ENCODE peak calls at places on chromosomes 4 and X, in five cellular contexts. N is H1, M is brain microvascular endothelial cell, E is IMR-90, J is adipocyte. H is an unnamed sample.

GRCh38 chrX:123675154-123675553 is 57.7 kb downstream of the THOC2 start:
- DNase-seq in J (no peak), E (no peak), M (no peak), N (no peak), H (no peak)

GRCh38 chr4:23369331-23369730 is 520.5 kb downstream of the PPARGC1A start:
- DNase-seq in N (no peak), J (no peak), E (no peak), M (no peak), H (no peak)

GRCh38 chr4:96913437-96914075 is 1073.7 kb downstream of the PDHA2 start:
- DNase-seq in E (no peak), J (no peak), M (peak; percentile 28), N (no peak), H (no peak)

GRCh38 chrX:989959-990510 is 222.4 kb downstream of the CRLF2 start:
- DNase-seq in N (no peak), E (peak; percentile 56), J (peak; percentile 92), M (peak; percentile 95), H (no peak)

GRCh38 chr4:155846929-155847328 is 19.1 kb downstream of the ASIC5 start:
- DNase-seq in J (no peak), M (no peak), E (no peak), N (no peak), H (no peak)

GRCh38 chr4:184473515-184474260 is 662 bp downstream of the IRF2 start:
- DNase-seq in M (peak; percentile 19), N (no peak), E (peak; percentile 32), J (peak; percentile 59), H (peak; percentile 81)

GRCh38 chr4:154822775-154823174 is 41.7 kb downstream of the RBM46 start:
- DNase-seq in J (peak; percentile 93), M (no peak), E (peak; percentile 84), N (no peak), H (no peak)

GRCh38 chrX:77945910-77946309 is 23.5 kb downstream of the PGAM4 start:
- DNase-seq in N (no peak), E (no peak), M (no peak), J (no peak), H (no peak)

GRCh38 chr4:45316257-45316656 is 589.9 kb upstream of the GNPDA2 start:
- DNase-seq in J (no peak), N (no peak), E (no peak), M (no peak), H (no peak)

GRCh38 chrX:10157032-10157341 is 212 bp downstream of the CLCN4 start:
- DNase-seq in J (no peak), E (no peak), N (no peak), M (no peak), H (no peak)

GRCh38 chrX:10156199-10157031 is at the start of gene CLCN4:
- DNase-seq in M (peak; percentile 11), J (peak; percentile 42), E (no peak), N (no peak), H (peak; percentile 94)

GRCh38 chrX:10159069-10159468 is 2.3 kb downstream of the CLCN4 start:
- DNase-seq in M (no peak), N (no peak), E (no peak), J (no peak), H (no peak)

GRCh38 chrX:10158279-10158939 is 1.6 kb downstream of the CLCN4 start:
- DNase-seq in E (no peak), M (no peak), N (no peak), J (no peak), H (peak; percentile 84)

GRCh38 chrX:10157545-10157944 is 770 bp downstream of the CLCN4 start:
- DNase-seq in N (no peak), E (peak; percentile 59), J (peak; percentile 41), M (no peak), H (no peak)
- H3K27me3 ChIP-seq in N (no peaks in the 10 kb centered on the region), E (no peaks in the 10 kb centered on the region), J (peaks cover 12% of the 10 kb centered on the region), M (no peaks in the 10 kb centered on the region), H (peaks cover 2% of the 10 kb centered on the region)

GRCh38 chr4:41360911-41361830 is 104.4 kb downstream of the UCHL1 start:
- DNase-seq in M (no peak), N (no peak), E (no peak), J (peak; percentile 65), H (peak; percentile 68)

GRCh38 chr4:41358626-41359025 is 101.9 kb downstream of the UCHL1 start:
- DNase-seq in J (no peak), N (no peak), E (no peak), M (no peak), H (no peak)

GRCh38 chr4:41359069-41359769 is 102.5 kb downstream of the UCHL1 start:
- DNase-seq in J (no peak), M (no peak), E (no peak), N (peak; percentile 36), H (peak; percentile 81)

GRCh38 chr4:41360214-41360910 is 103.6 kb downstream of the UCHL1 start:
- DNase-seq in N (no peak), M (no peak), E (peak; percentile 20), J (peak; percentile 82), H (peak; percentile 88)

DNA sequence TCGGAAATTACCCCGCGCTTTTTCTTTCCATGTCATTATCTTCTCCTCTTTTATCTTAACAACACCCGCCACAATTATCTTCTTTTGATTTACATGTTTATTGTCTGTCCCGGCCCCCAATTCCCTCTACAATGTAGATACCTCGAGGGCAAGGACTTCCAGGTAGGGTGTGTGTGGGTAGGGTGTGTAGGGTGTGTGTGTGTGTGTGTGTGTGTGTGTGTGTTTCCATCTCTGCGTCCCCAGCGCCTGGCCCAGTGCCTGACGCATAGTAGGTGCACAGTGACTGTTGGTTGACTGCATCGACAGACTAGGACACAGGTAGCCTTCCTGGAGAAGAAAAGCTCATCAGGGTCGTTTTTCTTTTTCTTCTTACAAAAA is 103.1 kb downstream of the UCHL1 start:
- DNase-seq in N (no peak), J (no peak), M (no peak), E (no peak), H (no peak)
- H3K4me3 ChIP-seq in N (peak overlapping the region; percentile 75), J (peak overlapping the region; percentile 82), M (no peak overlapping the region), E (peak overlapping the region; percentile 63), H (peak overlapping the region; percentile 63)

DNA sequence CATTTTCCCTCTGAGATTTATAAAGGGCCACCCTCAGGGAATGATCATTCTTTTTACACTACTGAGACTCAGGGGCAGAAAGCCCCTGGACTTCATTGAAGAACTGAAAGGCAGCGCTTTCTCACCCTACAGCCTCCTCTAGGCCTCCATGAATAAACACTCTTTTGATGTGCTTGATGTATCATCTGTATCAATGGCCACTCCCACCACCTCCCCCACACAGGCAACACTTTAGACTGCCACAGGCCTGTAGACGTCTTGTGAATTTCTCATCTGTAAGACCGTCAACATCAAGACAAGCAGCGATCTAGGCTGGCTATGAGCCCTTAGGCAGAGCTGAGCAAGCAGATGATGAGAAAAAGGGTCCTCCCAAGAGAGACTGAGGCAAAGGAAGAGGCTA is 123.2 kb downstream of the HUWE1 start:
- DNase-seq in J (no peak), M (no peak), E (no peak), N (no peak), H (no peak)
- H3K36me3 ChIP-seq in J (peaks cover 91% of the 10 kb centered on the region), M (peaks cover 57% of the 10 kb centered on the region), E (peaks cover 59% of the 10 kb centered on the region), N (peaks cover 94% of the 10 kb centered on the region), H (peaks cover 48% of the 10 kb centered on the region)

GRCh38 chrX:25726539-25726938 is 411.6 kb upstream of the MAGEB18 start:
- DNase-seq in J (no peak), E (no peak), M (no peak), N (no peak), H (no peak)
- H3K27me3 ChIP-seq in J (no peaks in the 10 kb centered on the region), E (no peaks in the 10 kb centered on the region), M (no peaks in the 10 kb centered on the region), N (no peaks in the 10 kb centered on the region), H (no peaks in the 10 kb centered on the region)

GRCh38 chrX:125205084-125205917 is 114.4 kb upstream of the TEX13C start:
- DNase-seq in J (no peak), N (no peak), E (no peak), M (peak; percentile 22), H (peak; percentile 77)
- H3K4me3 ChIP-seq in J (peak overlapping the region; percentile 79), N (peak overlapping the region; percentile 70), E (peak overlapping the region; percentile 26), M (peak overlapping the region; percentile 27), H (peak overlapping the region; percentile 72)

DNA sequence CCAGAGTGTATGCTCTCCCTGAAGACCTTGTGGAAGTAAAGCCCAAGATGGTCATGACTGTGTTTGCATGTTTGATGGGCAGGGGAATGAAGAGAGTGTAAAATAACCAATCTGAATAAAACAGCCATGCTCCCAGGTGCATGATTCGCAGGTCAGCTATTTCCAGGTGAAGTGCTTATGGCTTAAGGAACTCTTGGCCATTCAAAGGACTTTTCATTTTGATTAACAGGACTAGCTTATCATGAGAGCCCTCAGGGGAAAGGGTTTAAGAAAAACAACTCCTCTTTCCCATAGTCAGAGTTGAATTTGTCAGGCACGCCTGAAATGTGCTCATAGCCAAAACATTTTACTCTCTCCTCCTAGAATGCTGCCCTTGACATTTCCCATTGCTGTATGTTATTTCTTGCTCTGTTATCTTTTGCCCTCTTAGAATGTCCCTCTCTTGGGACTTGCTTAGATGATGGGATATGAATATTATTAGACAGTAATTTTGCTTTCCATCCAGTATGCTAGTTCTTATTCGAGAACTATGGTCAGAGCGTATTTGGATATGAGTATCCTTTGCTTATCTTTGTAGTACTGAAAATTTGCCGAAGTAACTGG is 88.6 kb downstream of the PLS3 start:
- DNase-seq in N (no peak), M (peak; percentile 23), J (peak; percentile 45), E (no peak), H (no peak)
- H3K36me3 ChIP-seq in N (peaks cover 68% of the 10 kb centered on the region), M (peaks cover 39% of the 10 kb centered on the region), J (peaks cover 45% of the 10 kb centered on the region), E (peaks cover 6% of the 10 kb centered on the region), H (peaks cover 23% of the 10 kb centered on the region)

DNA sequence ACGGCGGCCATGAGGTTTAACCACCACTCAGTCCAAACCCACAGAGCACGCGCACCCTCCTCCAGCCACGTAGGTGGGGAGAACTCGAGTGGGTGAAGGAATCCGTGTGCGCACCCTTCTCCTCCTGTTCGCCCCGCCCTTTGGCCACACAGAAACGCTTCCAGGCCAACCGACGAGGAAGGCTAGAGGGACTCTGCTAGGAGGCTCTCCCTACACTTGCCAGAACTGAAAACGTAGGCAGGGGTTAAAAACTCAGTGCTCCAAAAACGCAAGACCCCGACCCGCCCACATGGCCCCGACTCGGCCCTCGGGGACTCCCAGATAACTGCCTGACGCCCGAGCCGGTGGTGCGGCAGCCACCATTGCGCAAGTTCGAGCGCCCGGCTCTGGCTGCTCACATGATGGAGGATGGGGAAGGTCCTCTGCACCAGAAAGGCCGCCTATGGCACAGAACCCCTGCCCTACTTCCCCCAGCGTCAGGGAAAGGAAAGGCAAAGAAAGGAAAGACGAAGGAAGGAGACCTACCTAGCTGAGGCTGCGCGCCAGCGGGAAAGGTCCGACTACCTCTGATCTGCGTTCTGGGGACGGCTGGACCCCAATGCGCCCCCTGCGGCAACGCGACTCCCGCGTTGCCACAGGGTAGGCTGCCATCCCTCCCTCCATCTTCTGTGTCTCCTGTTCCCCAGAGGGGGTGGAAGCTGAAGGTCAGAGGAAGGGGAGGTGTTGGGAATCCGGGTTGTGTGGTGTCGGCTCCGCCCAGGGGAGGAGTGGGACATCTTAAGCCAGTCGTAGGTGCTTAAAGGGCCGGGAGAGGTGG is 201.9 kb upstream of the AGTR2 start:
- DNase-seq in E (no peak), N (peak; percentile 82), M (no peak), J (peak; percentile 65), H (peak; percentile 88)
- H3K27me3 ChIP-seq in E (peaks cover 8% of the 10 kb centered on the region), N (no peaks in the 10 kb centered on the region), M (no peaks in the 10 kb centered on the region), J (peaks cover 13% of the 10 kb centered on the region), H (no peaks in the 10 kb centered on the region)

DNA sequence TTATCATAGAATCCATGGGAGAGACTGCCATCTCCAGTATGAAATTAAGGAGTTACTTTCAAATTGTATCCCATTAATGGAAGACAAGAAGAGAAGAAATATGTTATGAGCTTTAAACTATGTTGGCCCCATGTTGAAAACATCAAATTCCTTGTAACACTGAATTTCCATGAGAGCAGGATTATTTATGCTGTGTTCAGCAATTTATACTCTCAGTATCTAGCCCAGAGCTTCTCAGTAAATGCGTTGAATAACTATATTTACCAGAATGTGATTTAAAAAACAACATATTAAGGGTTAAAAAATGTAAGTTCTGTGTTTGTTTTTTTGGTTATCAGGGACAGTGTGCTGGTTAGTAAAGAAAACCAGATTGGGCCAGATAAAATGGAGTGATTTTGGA is 74.2 kb downstream of the ADGRL3 start:
- DNase-seq in E (no peak), N (no peak), M (no peak), J (no peak), H (no peak)
- H3K4me3 ChIP-seq in E (no peak overlapping the region), N (no peak overlapping the region), M (no peak overlapping the region), J (no peak overlapping the region), H (no peak overlapping the region)

H was measured in H7.